ENCODE peak calls at places on chromosomes 16 and 17, in four cellular contexts. P is GM23248, T is DND-41, Y is IMR-90. S is an unnamed sample. For H3K4me1, the result is how much of the 10 kb centered on the place peaks cover.

GRCh38 chr16:81729451-81729850 is 49.6 kb upstream of the PLCG2 start:
- DNase-seq in T (peak), P (no peak), Y (no peak), S (no peak)

GRCh38 chr16:11612110-11612981 is 25.6 kb upstream of the LITAF start:
- DNase-seq in P (no peak), T (no peak), Y (no peak), S (peak)

GRCh38 chr17:76432712-76433336 is 20.1 kb downstream of the UBE2O start:
- DNase-seq in T (no peak), Y (peak), P (peak), S (no peak)

GRCh38 chr16:83508295-83508694 is 299.5 kb upstream of the HSBP1 start:
- DNase-seq in T (no peak), P (no peak), Y (no peak), S (no peak)

GRCh38 chr17:47905221-47905733 is 9.2 kb downstream of the SP2 start:
- DNase-seq in Y (peak), P (peak), T (no peak), S (no peak)

GRCh38 chr17:53932386-53932785 is 109.7 kb downstream of the KIF2B start:
- DNase-seq in Y (no peak), T (no peak), P (no peak), S (no peak)

GRCh38 chr17:48429638-48430586 is at the start of gene SKAP1:
- DNase-seq in P (peak), Y (no peak), T (no peak), S (peak)

GRCh38 chr16:79843631-79844043 is 243.1 kb upstream of the MAF start:
- DNase-seq in P (no peak), T (no peak), Y (no peak), S (no peak)

GRCh38 chr17:83119987-83120864 is 40.8 kb downstream of the METRNL start:
- DNase-seq in T (no peak), Y (no peak), P (no peak), S (peak)

GRCh38 chr16:64615647-64616280 is 506.1 kb downstream of the CDH11 start:
- DNase-seq in Y (peak), P (peak), T (no peak), S (peak)

GRCh38 chr16:47136101-47136820 is 7.5 kb downstream of the NETO2 start:
- DNase-seq in P (peak), Y (peak), T (no peak), S (no peak)

GRCh38 chr17:76239538-76240274 is 587 bp downstream of the RNF157 start:
- DNase-seq in P (peak), Y (no peak), T (no peak), S (no peak)

GRCh38 chr17:72852267-72852945 is 240.1 kb downstream of the SLC39A11 start:
- DNase-seq in T (no peak), P (no peak), Y (peak), S (no peak)

GRCh38 chr16:1188781-1189189 is 35.9 kb downstream of the CACNA1H start:
- DNase-seq in T (peak), Y (peak), P (peak), S (peak)

GRCh38 chr17:38554430-38555350 is 51.1 kb downstream of the SRCIN1 start:
- DNase-seq in T (no peak), P (peak), Y (peak), S (no peak)

GRCh38 chr17:40952675-40953074 is 14.1 kb downstream of the KRT39 start:
- DNase-seq in Y (peak), P (peak), T (no peak), S (no peak)

GRCh38 chr17:39563476-39563875 is 44.2 kb downstream of the NEUROD2 start:
- DNase-seq in T (no peak), Y (no peak), P (no peak), S (no peak)

GRCh38 chr16:4452674-4453073 is 21.8 kb downstream of the NMRAL1 start:
- DNase-seq in P (no peak), T (no peak), Y (no peak), S (no peak)

GRCh38 chr16:1305823-1306222 is 3.6 kb upstream of the UBE2I start:
- DNase-seq in P (no peak), T (peak), Y (no peak), S (no peak)

GRCh38 chr17:27602721-27603445 is 28.1 kb upstream of the LGALS9 start:
- DNase-seq in P (peak), Y (peak), T (peak), S (peak)

GRCh38 chr17:75155191-75155601 is 884 bp upstream of the JPT1 start:
- DNase-seq in T (no peak), P (no peak), Y (no peak), S (no peak)

GRCh38 chr16:84709609-84710008 is 9.8 kb downstream of the USP10 start:
- DNase-seq in T (no peak), P (no peak), Y (no peak), S (no peak)

GRCh38 chr17:28030386-28030785 is 12.1 kb upstream of the NLK start:
- DNase-seq in P (no peak), Y (no peak), T (no peak), S (no peak)

GRCh38 chr17:9850151-9850550 is 24.4 kb downstream of the GLP2R start:
- DNase-seq in P (no peak), Y (no peak), T (no peak), S (no peak)

GRCh38 chr17:7729841-7730240 is 12.3 kb downstream of the DNAH2 start:
- DNase-seq in P (no peak), T (no peak), Y (no peak), S (no peak)

GRCh38 chr17:82217530-82218204 is 5.0 kb upstream of the CCDC57 start:
- DNase-seq in T (no peak), Y (peak), P (peak), S (no peak)

GRCh38 chr17:38444151-38444550 is 15.9 kb downstream of the ARHGAP23 start:
- DNase-seq in P (peak), T (peak), Y (peak), S (peak)

GRCh38 chr17:81983011-81983638 is 5.7 kb downstream of the ASPSCR1 start:
- DNase-seq in Y (no peak), P (no peak), T (no peak), S (no peak)

GRCh38 chr16:9739301-9739700 is 442.9 kb downstream of the GRIN2A start:
- DNase-seq in P (no peak), Y (no peak), T (no peak), S (no peak)

GRCh38 chr16:67796099-67796718 is 10.2 kb downstream of the RANBP10 start:
- DNase-seq in P (no peak), Y (no peak), T (no peak), S (no peak)

GRCh38 chr17:58060596-58061191 is 22.5 kb upstream of the DYNLL2 start:
- DNase-seq in P (peak), T (peak), Y (peak), S (no peak)
- H3K4me2 ChIP-seq in P (no peak), T (no peak), Y (no peak), S (no peak)

GRCh38 chr17:46082293-46082692 is 83.2 kb downstream of the STH start:
- DNase-seq in Y (no peak), T (no peak), P (no peak), S (no peak)

GRCh38 chr17:46078675-46079074 is 79.6 kb downstream of the STH start:
- DNase-seq in Y (no peak), T (no peak), P (no peak), S (no peak)

GRCh38 chr17:46080118-46081017 is 81.3 kb downstream of the STH start:
- DNase-seq in T (no peak), P (no peak), Y (no peak), S (no peak)

GRCh38 chr17:46085522-46085921 is 86.5 kb downstream of the STH start:
- DNase-seq in P (no peak), T (no peak), Y (no peak), S (no peak)

DNA sequence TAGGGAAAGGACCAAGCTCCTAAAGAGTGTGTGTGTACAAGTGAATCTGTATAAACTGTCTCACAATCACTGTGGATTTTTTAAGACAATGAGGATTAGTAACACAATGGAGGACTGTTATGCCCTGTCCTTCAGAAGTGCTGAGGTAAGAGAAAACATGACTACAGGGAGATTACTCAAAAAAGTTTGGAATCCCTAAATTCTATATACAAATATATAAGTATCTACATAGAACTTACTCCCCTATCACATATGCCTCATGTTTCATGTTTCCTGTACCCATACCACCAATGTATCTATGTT is 81.9 kb downstream of the STH start:
- DNase-seq in P (no peak), Y (no peak), T (no peak), S (no peak)
- H3K4me1 ChIP-seq in P (under half), Y (under half), T (under half), S (under half)

GRCh38 chr17:68865584-68865983 is 89.6 kb downstream of the ABCA8 start:
- DNase-seq in Y (no peak), P (no peak), T (no peak), S (no peak)
- H3K4me2 ChIP-seq in Y (no peak), P (no peak), T (no peak), S (no peak)

GRCh38 chr16:78240459-78241222 is 141.2 kb downstream of the WWOX start:
- DNase-seq in P (no peak), T (no peak), Y (no peak), S (no peak)
- H3K4me1 ChIP-seq in P (under half), T (under half), Y (under half), S (under half)

GRCh38 chr17:56773124-56773523 is 60.6 kb downstream of the C17orf67 start:
- DNase-seq in Y (no peak), P (no peak), T (no peak), S (no peak)

GRCh38 chr17:56772442-56772841 is 61.3 kb downstream of the C17orf67 start:
- DNase-seq in Y (no peak), P (no peak), T (no peak), S (no peak)

GRCh38 chr17:56771563-56771962 is 62.2 kb downstream of the C17orf67 start:
- DNase-seq in P (no peak), T (no peak), Y (no peak), S (no peak)

GRCh38 chr17:56771975-56772374 is 61.7 kb downstream of the C17orf67 start:
- DNase-seq in T (no peak), Y (no peak), P (no peak), S (no peak)

GRCh38 chr17:56774650-56775049 is 59.1 kb downstream of the C17orf67 start:
- DNase-seq in T (no peak), P (no peak), Y (no peak), S (peak)
- H3K4me2 ChIP-seq in T (no peak), P (no peak), Y (no peak), S (no peak)

S was measured in MM.1S.